ENCODE peak calls at places on chromosomes 13 and 19, in four cellular contexts. A is Karpas-422, O is suprapubic skin, N is ovary. D is an unnamed sample.
A peak's percentile ranks its signal among the peaks of the same experiment; 100 is the strongest.

GRCh38 chr19:50664204-50664603 is 15.0 kb downstream of the C19orf81 start:
- DNase-seq in A (no peak), O (no peak), N (no peak), D (no peak)

GRCh38 chr13:103539721-103540120 is 473.5 kb upstream of the SLC10A2 start:
- DNase-seq in A (no peak), O (no peak), N (no peak), D (no peak)

GRCh38 chr19:36245210-36246005 is 30.5 kb downstream of the ZNF146 start:
- DNase-seq in A (no peak), O (peak; percentile 71), N (no peak), D (no peak)

GRCh38 chr19:2613507-2614295 is 88.8 kb downstream of the GNG7 start:
- DNase-seq in A (peak; percentile 90), O (no peak), N (no peak), D (peak; percentile 55)

GRCh38 chr13:51244637-51245405 is 22.6 kb downstream of the FAM124A start:
- DNase-seq in A (no peak), O (no peak), N (no peak), D (no peak)

GRCh38 chr13:104389722-104390121 is 1323.5 kb upstream of the SLC10A2 start:
- DNase-seq in A (no peak), O (no peak), N (no peak), D (no peak)

GRCh38 chr19:4058696-4059492 is 7.8 kb downstream of the ZBTB7A start:
- DNase-seq in A (no peak), O (no peak), N (peak; percentile 48), D (no peak)

GRCh38 chr19:19209372-19209771 is 2.4 kb upstream of the NCAN start:
- DNase-seq in A (no peak), O (no peak), N (no peak), D (no peak)

GRCh38 chr13:25625361-25625760 is 253.6 kb downstream of the ATP8A2 start:
- DNase-seq in A (no peak), O (no peak), N (no peak), D (no peak)

DNA sequence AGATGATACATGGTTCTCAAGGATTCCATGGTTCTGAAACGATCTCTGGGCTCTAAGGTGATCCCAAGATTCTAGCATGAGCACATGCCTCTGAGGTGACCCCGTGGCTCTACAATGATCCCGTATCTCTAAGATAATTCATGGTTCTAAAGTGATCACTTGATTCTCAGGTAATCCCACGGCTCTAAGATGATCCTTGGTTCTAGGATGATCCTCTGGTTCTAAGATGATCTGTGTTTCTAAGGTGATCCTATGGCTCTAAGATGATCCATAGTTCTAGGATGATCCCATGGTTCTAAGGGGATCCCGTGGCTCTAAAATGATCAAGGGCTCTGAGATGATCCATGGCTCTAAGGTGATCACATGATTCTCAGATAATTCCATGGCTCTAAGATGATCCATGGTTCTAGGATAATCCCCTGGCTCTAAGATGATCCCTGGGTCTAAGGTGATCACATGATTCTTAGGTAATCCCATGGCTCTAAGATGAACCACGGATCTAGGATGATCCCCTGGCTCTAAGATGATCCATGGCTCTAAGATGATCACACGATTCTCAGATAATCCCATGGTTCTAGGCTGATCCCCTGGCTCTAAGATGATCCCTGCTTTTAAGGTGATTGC is 21.3 kb downstream of the NUMBL start:
- DNase-seq in A (no peak), O (no peak), N (no peak), D (no peak)
- H3K4me3 ChIP-seq in A (no peak overlapping the region), O (no peak overlapping the region), N (no peak overlapping the region), D (no peak overlapping the region)

GRCh38 chr13:97189943-97190342 is 32.2 kb upstream of the MBNL2 start:
- DNase-seq in A (no peak), O (no peak), N (no peak), D (no peak)
- H3K27ac ChIP-seq in A (no peak overlapping the region), O (no peak overlapping the region), N (no peak overlapping the region), D (no peak overlapping the region)

DNA sequence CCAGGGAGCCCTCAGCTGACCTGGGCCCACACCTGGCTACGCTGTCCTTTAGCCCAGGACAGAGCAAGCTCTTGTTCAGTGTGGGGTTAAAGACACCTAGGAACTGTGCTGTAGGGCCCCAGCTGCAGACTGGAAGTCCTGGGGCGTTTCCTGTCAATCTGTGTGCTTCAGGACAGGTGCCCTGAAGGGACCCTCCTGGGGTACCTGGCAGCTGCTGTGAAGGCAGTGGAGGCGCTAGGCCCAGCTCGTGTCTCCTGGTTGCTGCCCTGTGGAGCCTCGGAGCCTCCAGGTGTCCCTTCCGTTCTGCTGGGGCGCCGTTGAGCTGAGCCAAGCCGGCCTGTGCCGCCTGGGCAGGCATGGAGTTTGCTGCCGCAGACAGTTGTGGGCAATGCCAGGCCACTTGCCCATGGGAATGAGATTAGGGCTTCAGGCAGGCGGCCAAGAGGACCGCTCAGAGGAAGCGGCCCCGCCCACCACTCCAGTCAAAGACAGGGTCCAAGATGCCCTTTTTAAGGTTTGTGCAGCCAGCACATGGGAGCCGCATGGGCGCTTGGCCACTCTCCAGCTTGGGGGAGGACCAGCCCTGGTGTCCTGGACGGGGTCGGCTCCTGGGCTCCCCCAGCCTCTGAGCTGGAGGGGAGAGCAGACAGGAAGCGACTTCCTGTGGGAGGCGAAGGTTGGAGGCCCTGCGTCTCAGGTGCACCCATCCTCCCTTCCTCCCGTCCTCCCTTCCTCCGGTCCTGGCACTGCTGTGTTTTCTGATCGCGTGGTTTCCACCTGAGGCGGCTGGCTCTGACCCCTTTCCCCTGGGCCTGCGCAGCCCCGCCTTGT is 4.0 kb downstream of the PTBP1 start:
- DNase-seq in A (no peak), O (no peak), N (peak; percentile 71), D (peak; percentile 90)
- H3K4me3 ChIP-seq in A (no peak overlapping the region), O (peak overlapping the region; percentile 69), N (no peak overlapping the region), D (peak overlapping the region; percentile 35)

GRCh38 chr19:22600690-22601648 is 33.2 kb upstream of the ZNF492 start:
- DNase-seq in A (no peak), O (no peak), N (no peak), D (no peak)

GRCh38 chr19:22603518-22604440 is 30.3 kb upstream of the ZNF492 start:
- DNase-seq in A (no peak), O (no peak), N (no peak), D (no peak)

GRCh38 chr19:22601906-22602630 is 32.1 kb upstream of the ZNF492 start:
- DNase-seq in A (no peak), O (no peak), N (no peak), D (no peak)

GRCh38 chr19:22604571-22605274 is 29.4 kb upstream of the ZNF492 start:
- DNase-seq in A (no peak), O (no peak), N (no peak), D (no peak)

GRCh38 chr19:22602631-22603272 is 31.4 kb upstream of the ZNF492 start:
- DNase-seq in A (no peak), O (no peak), N (no peak), D (no peak)
- H3K27ac ChIP-seq in A (no peak overlapping the region), O (no peak overlapping the region), N (no peak overlapping the region), D (no peak overlapping the region)

DNA sequence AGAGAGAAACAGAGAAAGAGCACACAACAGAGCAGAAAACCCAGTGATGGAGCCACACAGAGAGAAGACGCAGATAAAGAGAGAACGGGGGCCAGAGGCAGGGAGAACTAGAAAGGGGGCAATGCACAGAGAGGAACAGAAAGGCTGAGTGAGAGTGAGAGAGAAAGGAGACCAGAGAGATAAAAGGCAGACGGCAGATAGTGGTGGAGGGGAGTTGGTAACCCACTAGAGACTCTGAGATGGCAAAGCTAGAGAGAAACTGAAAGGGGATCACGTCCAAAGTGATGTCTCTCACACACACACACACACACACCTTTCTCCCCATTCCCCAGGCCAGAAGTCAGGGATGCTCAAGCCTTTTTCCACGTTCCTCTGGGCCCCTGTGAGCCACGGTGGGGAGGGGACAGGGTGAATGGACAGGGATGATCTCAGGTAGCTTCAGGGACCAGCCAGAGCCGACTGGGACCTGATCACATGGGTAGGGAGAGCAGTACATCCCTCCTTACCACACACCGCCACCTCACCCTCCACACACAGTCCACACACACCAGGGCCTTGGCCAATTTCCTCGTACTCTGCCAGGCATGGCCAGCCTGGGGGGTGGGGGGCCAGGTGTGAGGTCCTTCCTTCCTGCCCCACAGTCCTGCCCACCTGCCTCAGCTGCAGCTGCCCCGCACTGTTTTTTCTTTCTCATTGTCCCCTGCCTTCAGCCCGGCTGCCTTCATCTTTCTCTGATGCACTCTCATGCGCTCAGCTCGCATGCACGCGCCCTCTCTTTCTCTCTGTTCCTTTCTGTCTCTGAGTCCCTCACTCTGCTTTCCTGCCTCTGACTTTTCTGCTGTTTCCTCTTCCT is 22.5 kb upstream of the POU2F2 start:
- DNase-seq in A (no peak), O (no peak), N (no peak), D (no peak)
- H3K4me3 ChIP-seq in A (no peak overlapping the region), O (no peak overlapping the region), N (no peak overlapping the region), D (no peak overlapping the region)

DNA sequence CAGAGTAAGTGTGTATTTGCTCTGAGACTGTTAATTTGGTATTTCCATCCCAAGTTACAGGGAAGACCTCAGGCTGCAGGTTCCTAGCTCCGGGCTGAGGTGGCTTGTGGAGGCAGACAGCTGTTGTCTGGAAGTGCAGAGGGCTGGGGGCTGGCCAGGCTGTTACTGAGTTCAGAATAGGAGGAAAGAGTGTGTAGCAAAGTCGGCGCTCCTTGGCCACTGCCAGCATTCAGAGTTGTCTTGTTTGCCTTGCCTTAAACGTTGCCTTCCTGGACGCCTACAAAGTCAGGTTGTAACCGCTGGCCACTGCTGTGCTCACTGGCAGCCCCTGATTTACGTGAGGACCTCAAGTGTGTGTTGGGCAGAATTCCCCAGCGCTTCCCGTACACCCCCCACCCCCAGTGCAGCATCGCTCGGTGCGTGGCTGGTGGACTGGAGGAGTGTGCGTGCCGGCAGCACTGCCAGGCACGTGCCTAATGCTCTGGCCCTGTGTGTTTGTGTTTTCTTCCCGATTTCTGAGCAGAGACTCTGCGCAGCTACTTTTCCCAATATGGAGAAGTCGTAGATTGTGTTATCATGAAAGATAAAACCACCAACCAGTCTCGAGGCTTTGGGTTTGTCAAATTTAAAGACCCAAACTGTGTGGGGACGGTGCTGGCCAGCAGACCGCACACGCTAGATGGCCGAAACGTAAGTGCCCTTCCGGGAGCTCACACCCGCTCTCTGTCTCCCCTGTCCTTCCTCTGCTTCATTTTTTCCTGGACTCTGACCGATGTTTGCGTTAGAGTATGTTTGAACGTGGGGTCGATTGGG is 10.5 kb downstream of the DAZAP1 start:
- DNase-seq in A (peak; percentile 34), O (no peak), N (peak; percentile 45), D (no peak)
- H3K27ac ChIP-seq in A (no peak overlapping the region), O (peak overlapping the region; percentile 92), N (no peak overlapping the region), D (peak overlapping the region; percentile 96)

GRCh38 chr13:57314897-57315520 is 148.0 kb downstream of the PRR20E start:
- DNase-seq in A (no peak), O (no peak), N (no peak), D (no peak)

DNA sequence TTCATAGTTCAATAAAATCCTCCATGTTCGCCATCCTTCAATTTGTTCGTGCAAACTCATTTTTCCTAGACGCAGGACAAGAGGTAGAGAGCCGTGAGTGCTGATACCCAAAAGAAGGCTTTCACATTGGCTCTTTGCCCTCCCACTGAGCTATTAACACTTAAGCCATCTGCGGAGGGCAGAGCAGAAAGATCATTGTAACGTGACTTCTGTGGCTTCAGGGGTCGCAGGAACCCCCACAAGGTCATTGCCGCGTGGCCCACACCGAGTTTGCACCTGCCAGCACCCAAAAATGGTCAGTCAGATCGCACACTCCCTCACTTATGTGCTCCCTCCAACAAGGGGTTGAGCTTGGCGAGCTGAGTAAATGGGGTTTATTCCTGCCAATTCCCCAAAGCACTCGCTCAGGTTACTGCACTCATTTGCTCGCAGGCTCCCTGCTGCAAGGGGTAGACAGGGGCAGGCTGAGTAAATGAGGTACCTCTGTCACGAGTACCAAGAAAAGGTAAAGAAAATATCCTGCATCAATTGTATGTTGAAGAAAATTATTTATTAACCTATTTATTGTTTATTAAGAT is 144.1 kb downstream of the PRR20E start:
- DNase-seq in A (no peak), O (no peak), N (no peak), D (no peak)
- H3K4me3 ChIP-seq in A (no peak overlapping the region), O (no peak overlapping the region), N (no peak overlapping the region), D (no peak overlapping the region)

DNA sequence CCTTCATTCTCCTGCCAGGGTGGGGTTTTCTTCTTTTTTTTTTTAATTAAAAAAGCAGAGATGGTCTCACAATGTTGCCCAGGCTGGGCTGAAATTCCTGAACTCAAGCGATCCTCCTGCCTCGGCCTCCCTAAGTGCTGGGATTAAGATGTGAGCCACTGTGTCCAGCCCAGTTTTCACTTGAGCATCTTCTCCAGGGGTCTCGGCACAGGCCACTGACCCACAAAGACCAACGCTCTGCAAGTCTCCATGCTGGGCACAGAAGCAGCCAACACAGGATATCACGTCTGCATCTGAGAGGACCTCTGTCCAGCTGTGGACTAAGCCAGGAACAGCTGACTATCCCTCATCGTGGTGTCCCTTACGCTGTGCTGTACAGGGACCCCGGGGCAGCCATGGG is 9.5 kb upstream of the TMEM86B start:
- DNase-seq in A (no peak), O (no peak), N (no peak), D (no peak)
- H3K27ac ChIP-seq in A (no peak overlapping the region), O (no peak overlapping the region), N (no peak overlapping the region), D (no peak overlapping the region)